ENCODE peak calls at places on chromosome X, in seven cellular contexts. H is HCT116, P is SK-N-SH, A is GM12878, Z is K562, K is H1, B is HepG2. E is an unnamed sample.

GRCh38 chrX:96843566-96843965 is 40.1 kb upstream of the RPA4 start:
- DNase-seq in K (no peak), H (no peak), B (no peak), A (no peak), P (no peak), Z (no peak), E (no peak)

GRCh38 chrX:153366878-153367538 is 33.1 kb downstream of the ZNF275 start:
- DNase-seq in K (no peak), H (no peak), Z (no peak), B (no peak), P (no peak), A (no peak), E (no peak)

GRCh38 chrX:101287402-101287801 is 3.7 kb downstream of the TAF7L start:
- DNase-seq in P (peak; percentile 51), K (no peak), A (peak; percentile 3), H (peak; percentile 10), Z (peak; percentile 16), B (peak; percentile 11), E (peak; percentile 11)

GRCh38 chrX:72201836-72202536 is 20.4 kb downstream of the PIN4 start:
- DNase-seq in B (no peak), Z (no peak), A (no peak), K (no peak), H (no peak), P (no peak), E (no peak)

GRCh38 chrX:45986971-45987370 is 558.2 kb downstream of the ZNF674 start:
- DNase-seq in A (no peak), K (no peak), B (no peak), H (no peak), Z (no peak), P (no peak), E (no peak)

GRCh38 chrX:20362268-20363002 is 95.7 kb upstream of the RPS6KA3 start:
- DNase-seq in P (no peak), A (no peak), B (peak; percentile 93), K (no peak), Z (peak; percentile 8), H (no peak), E (peak; percentile 78)

GRCh38 chrX:141936080-141936479 is 32.4 kb downstream of the MAGEC1 start:
- DNase-seq in B (no peak), A (no peak), Z (no peak), K (no peak), H (no peak), P (no peak), E (peak; percentile 35)

GRCh38 chrX:107736781-107737531 is 38.6 kb downstream of the TSC22D3 start:
- DNase-seq in K (no peak), A (no peak), H (no peak), P (no peak), B (peak; percentile 16), Z (no peak), E (no peak)

GRCh38 chrX:63751481-63751880 is 33.5 kb downstream of the ARHGEF9 start:
- DNase-seq in A (no peak), Z (no peak), K (no peak), B (no peak), P (no peak), H (no peak), E (no peak)

GRCh38 chrX:13763489-13763888 is 28.9 kb downstream of the OFD1 start:
- DNase-seq in A (no peak), B (no peak), Z (no peak), K (no peak), H (no peak), P (no peak), E (no peak)

GRCh38 chrX:12771445-12772069 is 19.7 kb upstream of the PRPS2 start:
- DNase-seq in P (peak; percentile 25), B (no peak), K (peak; percentile 66), H (peak; percentile 44), Z (peak; percentile 71), A (peak; percentile 20), E (no peak)

GRCh38 chrX:9180623-9181022 is 146.7 kb upstream of the FAM9B start:
- DNase-seq in P (no peak), A (no peak), K (no peak), H (no peak), B (no peak), Z (no peak), E (no peak)

GRCh38 chrX:2596856-2597255 is 94.2 kb upstream of the CD99 start:
- DNase-seq in P (no peak), Z (no peak), H (no peak), B (no peak), A (no peak), K (no peak), E (no peak)

GRCh38 chrX:131728295-131729145 is 184.6 kb downstream of the OR13H1 start:
- DNase-seq in P (peak; percentile 54), K (no peak), H (no peak), B (no peak), Z (no peak), A (peak; percentile 84), E (no peak)

GRCh38 chrX:119147486-119147885 is 19.9 kb upstream of the KIAA1210 start:
- DNase-seq in H (no peak), A (no peak), P (no peak), B (peak; percentile 39), Z (no peak), K (no peak), E (no peak)

GRCh38 chrX:13598877-13599276 is 29.5 kb downstream of the EGFL6 start:
- DNase-seq in A (no peak), P (peak; percentile 15), K (no peak), H (no peak), Z (peak; percentile 19), B (no peak), E (peak; percentile 21)

GRCh38 chrX:25001808-25002657 is 13.7 kb downstream of the ARX start:
- DNase-seq in K (no peak), H (no peak), B (no peak), Z (no peak), A (no peak), P (no peak), E (no peak)

GRCh38 chrX:106481341-106481740 is 130.4 kb upstream of the RADX start:
- DNase-seq in P (peak; percentile 33), K (peak; percentile 60), Z (peak; percentile 11), A (peak; percentile 15), H (peak; percentile 46), B (peak; percentile 50), E (peak; percentile 65)

GRCh38 chrX:49186125-49187027 is at the start of gene PRICKLE3:
- DNase-seq in H (no peak), B (peak; percentile 61), K (peak; percentile 84), A (no peak), Z (peak; percentile 77), P (no peak), E (peak; percentile 87)

GRCh38 chrX:137427061-137427778 is 138.7 kb upstream of the ZIC3 start:
- DNase-seq in Z (no peak), B (no peak), A (no peak), P (no peak), H (no peak), K (peak; percentile 52), E (no peak)

GRCh38 chrX:103017542-103017941 is 46.4 kb downstream of the BEX1 start:
- DNase-seq in A (no peak), B (no peak), H (no peak), Z (no peak), K (no peak), P (no peak), E (no peak)

GRCh38 chrX:24561121-24561520 is 86.0 kb downstream of the PCYT1B start:
- DNase-seq in A (no peak), B (no peak), H (peak; percentile 6), P (peak; percentile 8), Z (peak; percentile 22), K (no peak), E (no peak)

GRCh38 chrX:101208152-101208905 is 11.3 kb upstream of the DRP2 start:
- DNase-seq in A (peak; percentile 9), B (peak; percentile 4), K (no peak), H (no peak), Z (no peak), P (no peak), E (peak; percentile 0)

GRCh38 chrX:19931146-19931545 is 43.7 kb upstream of the SH3KBP1 start:
- DNase-seq in P (peak; percentile 14), B (no peak), A (no peak), K (no peak), Z (no peak), H (no peak), E (no peak)

GRCh38 chrX:22800806-22801205 is 199.0 kb upstream of the DDX53 start:
- DNase-seq in Z (no peak), B (no peak), K (no peak), H (no peak), A (no peak), P (no peak), E (no peak)

GRCh38 chrX:132216806-132217202 is 2.4 kb downstream of the RAP2C start:
- DNase-seq in K (no peak), P (no peak), Z (no peak), B (no peak), H (no peak), A (no peak), E (no peak)

GRCh38 chrX:16005899-16006298 is 117.5 kb upstream of the GRPR start:
- DNase-seq in Z (no peak), A (no peak), K (no peak), B (no peak), P (no peak), H (no peak), E (no peak)

DNA sequence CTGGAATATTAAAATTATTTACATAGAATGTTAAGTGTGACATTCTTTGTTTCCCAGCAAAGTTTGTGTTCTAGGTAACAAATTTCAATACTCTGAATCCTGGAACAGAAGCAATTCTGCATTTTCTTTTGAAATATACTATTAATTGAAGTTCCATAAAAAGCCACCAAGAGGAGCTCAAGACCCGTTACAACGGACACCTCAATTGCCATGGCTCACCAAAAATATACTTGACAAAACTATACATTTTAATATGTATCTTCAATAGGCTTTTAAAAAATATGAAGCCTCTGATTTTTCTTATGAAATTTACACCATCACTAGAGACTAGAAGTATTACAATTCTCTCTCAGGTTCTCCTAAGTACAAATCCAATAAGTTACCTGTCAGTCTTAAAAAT is 111.4 kb downstream of the NYX start:
- DNase-seq in Z (peak; percentile 14), A (no peak), P (peak; percentile 8), B (no peak), K (no peak), H (no peak), E (peak; percentile 15)
- TF ChIP-seq JUND in Z (no peak), A (no peak), P (no peak), B (no peak), K (no peak), H (no peak), E (no peak)

GRCh38 chrX:143781103-143781502 is 60.6 kb upstream of the SPANXN2 start:
- DNase-seq in A (no peak), K (no peak), P (no peak), H (no peak), B (no peak), Z (no peak), E (no peak)
- TF ChIP-seq JUND in A (no peak), K (peak; percentile 17), P (no peak), H (no peak), B (no peak), Z (no peak), E (no peak)

GRCh38 chrX:10447577-10448214 is 172.7 kb downstream of the MID1 start:
- DNase-seq in H (no peak), B (no peak), A (no peak), Z (no peak), P (no peak), K (no peak), E (no peak)
- TF ChIP-seq JUND in H (no peak), B (no peak), A (no peak), Z (no peak), P (peak; percentile 16), K (no peak), E (no peak)

DNA sequence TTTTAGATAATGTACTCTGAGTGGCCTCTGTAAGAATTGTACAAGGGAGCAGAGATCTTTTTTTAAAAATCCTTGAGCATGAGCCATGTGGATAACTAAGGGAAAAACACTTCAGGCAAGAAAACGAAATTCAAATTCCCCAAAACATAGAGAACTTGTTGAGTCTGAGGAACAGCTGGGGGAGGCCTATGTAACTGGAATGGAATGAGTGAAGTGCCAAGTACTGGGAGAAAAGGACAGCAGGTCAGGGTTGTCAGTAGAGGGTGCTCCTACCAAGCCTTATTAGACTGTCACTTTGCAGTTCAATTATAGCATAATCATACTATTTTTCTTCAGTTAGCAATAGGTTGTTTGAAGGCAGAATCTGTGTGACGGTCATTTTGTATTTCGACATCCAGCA is 135.1 kb downstream of the ARHGAP6 start:
- DNase-seq in B (no peak), K (no peak), P (no peak), H (no peak), A (no peak), Z (no peak), E (no peak)
- TF ChIP-seq JUND in B (no peak), K (no peak), P (no peak), H (no peak), A (no peak), Z (no peak), E (no peak)